ENCODE peak calls at places on chromosomes 4 and X, in five cellular contexts. O is aorta, I is right lobe of liver, A is stomach, R is kidney epithelial cell. F is an unnamed sample.

GRCh38 chr4:39339968-39340367 is 26.2 kb downstream of the RFC1 start:
- DNase-seq in I (no peak), A (no peak), O (no peak), R (no peak), F (no peak)

GRCh38 chr4:136007991-136008390 is 1524.3 kb downstream of the PCDH18 start:
- DNase-seq in A (no peak), I (no peak), O (no peak), R (no peak), F (no peak)

GRCh38 chr4:18636001-18636680 is 614.6 kb upstream of the LCORL start:
- DNase-seq in I (no peak), O (no peak), A (no peak), R (no peak), F (peak; percentile 75)

GRCh38 chr4:47933798-47934197 is 19.4 kb upstream of the NFXL1 start:
- DNase-seq in R (no peak), I (no peak), O (no peak), A (no peak), F (no peak)

GRCh38 chr4:75598390-75598789 is 31.9 kb downstream of the CDKL2 start:
- DNase-seq in I (no peak), O (no peak), A (no peak), R (peak; percentile 55), F (no peak)

GRCh38 chr4:68490826-68491457 is 43.7 kb downstream of the TMPRSS11E start:
- DNase-seq in A (no peak), R (no peak), O (no peak), I (no peak), F (no peak)

GRCh38 chr4:92270908-92271307 is 32.9 kb upstream of the GRID2 start:
- DNase-seq in O (no peak), I (no peak), R (no peak), A (no peak), F (no peak)

GRCh38 chr4:158322119-158322518 is 111.8 kb downstream of the TMEM144 start:
- DNase-seq in I (no peak), R (no peak), A (no peak), O (no peak), F (no peak)

GRCh38 chrX:73563740-73564073 is 710 bp downstream of the CHIC1 start:
- DNase-seq in A (no peak), O (no peak), I (no peak), R (no peak), F (peak; percentile 34)

GRCh38 chrX:65667503-65668355 is at the start of gene MSN:
- DNase-seq in R (no peak), I (peak; percentile 87), A (peak; percentile 71), O (peak; percentile 94), F (peak; percentile 59)

GRCh38 chr4:106615961-106616360 is 247.4 kb upstream of the GIMD1 start:
- DNase-seq in O (no peak), A (no peak), I (no peak), R (no peak), F (no peak)

GRCh38 chrX:140764401-140764919 is 54.9 kb downstream of the LINC00632 start:
- DNase-seq in A (no peak), R (no peak), O (peak; percentile 84), I (peak; percentile 25), F (peak; percentile 70)

GRCh38 chr4:54213812-54214211 is 15.3 kb upstream of the PDGFRA start:
- DNase-seq in I (no peak), A (peak; percentile 53), R (no peak), O (no peak), F (peak; percentile 71)

GRCh38 chrX:617891-618290 is 12.7 kb upstream of the SHOX start:
- DNase-seq in A (no peak), O (no peak), I (no peak), R (no peak), F (no peak)

GRCh38 chr4:8033067-8033755 is 93.5 kb upstream of the AFAP1 start:
- DNase-seq in A (no peak), O (no peak), I (no peak), R (no peak), F (no peak)

GRCh38 chrX:69031971-69032391 is 133.3 kb downstream of the PJA1 start:
- DNase-seq in R (no peak), O (no peak), I (no peak), A (no peak), F (no peak)

GRCh38 chr4:153188966-153189801 is 15.1 kb upstream of the TRIM2 start:
- DNase-seq in R (peak; percentile 83), I (no peak), A (peak; percentile 42), O (no peak), F (peak; percentile 82)

GRCh38 chr4:147327322-147327721 is 153.6 kb upstream of the EDNRA start:
- DNase-seq in A (no peak), I (no peak), O (no peak), R (no peak), F (no peak)

GRCh38 chr4:74092957-74093356 is 6.0 kb downstream of the CXCL2 start:
- DNase-seq in A (peak; percentile 55), O (no peak), I (no peak), R (no peak), F (no peak)

GRCh38 chrX:94123062-94123461 is 449.1 kb downstream of the FAM133A start:
- DNase-seq in I (no peak), O (no peak), A (no peak), R (no peak), F (no peak)

GRCh38 chr4:85828295-85828910 is 353.5 kb downstream of the ARHGAP24 start:
- DNase-seq in R (no peak), I (no peak), O (no peak), A (no peak), F (no peak)
- H3K4me3 ChIP-seq in R (peak overlapping the region; percentile 44), I (peak overlapping the region; percentile 41), O (peak overlapping the region; percentile 25), A (peak overlapping the region; percentile 29), F (no peak overlapping the region)

GRCh38 chr4:41880840-41881831 is 54.1 kb upstream of the TMEM33 start:
- DNase-seq in R (no peak), O (no peak), I (no peak), A (no peak), F (no peak)

GRCh38 chr4:41883988-41884737 is 51.1 kb upstream of the TMEM33 start:
- DNase-seq in A (no peak), O (no peak), I (no peak), R (no peak), F (peak; percentile 6)

GRCh38 chr4:41880022-41880837 is 55.0 kb upstream of the TMEM33 start:
- DNase-seq in A (no peak), R (no peak), O (no peak), I (peak; percentile 34), F (no peak)

GRCh38 chr4:41882622-41883347 is 52.4 kb upstream of the TMEM33 start:
- DNase-seq in A (peak; percentile 42), R (no peak), I (no peak), O (peak; percentile 84), F (peak; percentile 33)

GRCh38 chr4:41881931-41882621 is 53.2 kb upstream of the TMEM33 start:
- DNase-seq in A (no peak), O (peak; percentile 72), R (no peak), I (no peak), F (no peak)
- H3K4me3 ChIP-seq in A (peak overlapping the region; percentile 45), O (peak overlapping the region; percentile 56), R (no peak overlapping the region), I (peak overlapping the region; percentile 43), F (peak overlapping the region; percentile 24)

GRCh38 chr4:94546949-94547348 is 95.2 kb downstream of the PDLIM5 start:
- DNase-seq in I (no peak), R (no peak), O (no peak), A (no peak), F (no peak)

GRCh38 chr4:94544811-94545210 is 93.1 kb downstream of the PDLIM5 start:
- DNase-seq in I (no peak), A (no peak), O (no peak), R (no peak), F (no peak)

GRCh38 chr4:94540476-94540875 is 88.7 kb downstream of the PDLIM5 start:
- DNase-seq in A (no peak), R (no peak), O (no peak), I (no peak), F (peak; percentile 70)

GRCh38 chr4:94548571-94548970 is 96.8 kb downstream of the PDLIM5 start:
- DNase-seq in I (no peak), O (no peak), R (peak; percentile 76), A (no peak), F (peak; percentile 67)

DNA sequence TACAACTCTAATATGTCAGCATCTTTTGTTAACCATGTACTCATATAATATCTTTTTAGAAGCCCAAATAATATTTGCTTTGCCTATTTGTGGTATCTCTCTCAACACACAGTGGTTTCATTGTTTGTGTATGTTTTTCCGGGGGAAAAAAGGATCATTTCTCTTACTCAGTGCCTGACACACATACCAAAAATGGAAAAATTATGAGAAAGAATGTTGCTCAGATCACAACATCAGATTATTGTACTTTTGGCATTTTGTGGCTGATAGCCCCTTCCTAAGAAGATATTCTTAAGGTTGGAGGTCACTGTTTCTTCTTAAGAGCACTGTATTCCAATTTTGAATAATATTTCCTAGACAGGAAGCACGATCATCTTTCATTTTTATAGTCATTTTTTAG is 93.6 kb downstream of the PDLIM5 start:
- DNase-seq in O (no peak), R (no peak), A (no peak), I (no peak), F (no peak)
- H3K4me3 ChIP-seq in O (no peak overlapping the region), R (no peak overlapping the region), A (no peak overlapping the region), I (no peak overlapping the region), F (no peak overlapping the region)

GRCh38 chr4:67456577-67457196 is 88.6 kb downstream of the CENPC start:
- DNase-seq in R (no peak), A (no peak), O (no peak), I (no peak), F (no peak)

GRCh38 chr4:67460574-67460973 is 84.7 kb downstream of the CENPC start:
- DNase-seq in O (no peak), R (no peak), A (no peak), I (no peak), F (no peak)

DNA sequence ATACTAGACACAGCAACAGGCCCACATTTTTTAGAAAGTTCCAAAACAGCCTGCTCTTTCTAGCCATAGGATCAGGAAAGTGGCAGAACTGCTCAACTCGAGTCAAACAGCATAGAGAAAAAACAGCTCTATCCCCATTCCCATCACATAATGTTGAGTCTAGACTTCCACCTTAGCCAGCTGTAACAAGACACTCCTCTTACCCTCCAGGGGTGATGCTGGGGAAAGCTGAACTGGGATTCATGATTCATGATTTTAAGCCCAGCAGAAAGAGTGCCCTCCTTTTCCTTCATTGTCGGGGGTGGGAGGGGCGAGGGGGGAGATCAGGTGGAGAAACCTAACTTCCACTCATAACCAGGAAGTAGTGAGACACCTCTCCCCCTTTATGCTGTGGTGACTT is 86.1 kb downstream of the CENPC start:
- DNase-seq in I (no peak), A (no peak), R (no peak), O (no peak), F (no peak)
- H3K4me3 ChIP-seq in I (no peak overlapping the region), A (no peak overlapping the region), R (no peak overlapping the region), O (no peak overlapping the region), F (no peak overlapping the region)

GRCh38 chrX:17375631-17376380 is 806 bp downstream of the NHS start:
- DNase-seq in A (peak; percentile 33), R (no peak), I (peak; percentile 30), O (peak; percentile 80), F (peak; percentile 38)
- H3K4me3 ChIP-seq in A (peak overlapping the region; percentile 70), R (peak overlapping the region; percentile 76), I (peak overlapping the region; percentile 14), O (peak overlapping the region; percentile 66), F (peak overlapping the region; percentile 33)